ENCODE peak calls at places on chromosomes 2 and 18, in eight cellular contexts. C is A549, S is epithelial cell of esophagus, O is fibroblast of the aortic adventitia, Q is transverse colon, T is psoas muscle, B is fibroblast of pulmonary artery, X is AG09309. N is an unnamed sample.

GRCh38 chr18:11658019-11658418 is 31.0 kb upstream of the GNAL start:
- DNase-seq in S (no peak), O (no peak), T (no peak), B (no peak), C (no peak), Q (no peak), X (no peak), N (no peak)

GRCh38 chr2:9215680-9216079 is 9.1 kb downstream of the ASAP2 start:
- DNase-seq in T (no peak), O (no peak), Q (no peak), B (no peak), C (no peak), S (no peak), X (no peak), N (no peak)

GRCh38 chr18:62211323-62211828 is 24.3 kb downstream of the RELCH start:
- DNase-seq in Q (no peak), T (no peak), O (no peak), B (no peak), C (no peak), X (no peak), S (no peak), N (no peak)

GRCh38 chr2:68171146-68171545 is 13.5 kb downstream of the PNO1 start:
- DNase-seq in X (no peak), Q (no peak), B (no peak), O (no peak), S (no peak), T (no peak), C (no peak), N (no peak)

GRCh38 chr18:79923896-79924585 is 27.4 kb downstream of the SLC66A2 start:
- DNase-seq in S (no peak), Q (no peak), X (no peak), O (no peak), T (peak), C (no peak), B (no peak), N (no peak)

GRCh38 chr18:59381949-59382348 is 22.9 kb upstream of the LMAN1 start:
- DNase-seq in T (no peak), X (no peak), O (no peak), Q (no peak), S (no peak), C (no peak), B (no peak), N (no peak)

GRCh38 chr2:10278029-10278762 is 24.5 kb upstream of the HPCAL1 start:
- DNase-seq in S (peak), C (no peak), B (peak), O (no peak), T (peak), Q (peak), X (no peak), N (no peak)

GRCh38 chr18:4293337-4293736 is 161.8 kb downstream of the DLGAP1 start:
- DNase-seq in Q (no peak), T (no peak), O (no peak), X (no peak), C (no peak), S (no peak), B (no peak), N (no peak)

GRCh38 chr2:185436787-185437372 is 301.7 kb upstream of the FSIP2 start:
- DNase-seq in O (no peak), B (no peak), Q (no peak), X (no peak), T (no peak), S (peak), C (no peak), N (no peak)

DNA sequence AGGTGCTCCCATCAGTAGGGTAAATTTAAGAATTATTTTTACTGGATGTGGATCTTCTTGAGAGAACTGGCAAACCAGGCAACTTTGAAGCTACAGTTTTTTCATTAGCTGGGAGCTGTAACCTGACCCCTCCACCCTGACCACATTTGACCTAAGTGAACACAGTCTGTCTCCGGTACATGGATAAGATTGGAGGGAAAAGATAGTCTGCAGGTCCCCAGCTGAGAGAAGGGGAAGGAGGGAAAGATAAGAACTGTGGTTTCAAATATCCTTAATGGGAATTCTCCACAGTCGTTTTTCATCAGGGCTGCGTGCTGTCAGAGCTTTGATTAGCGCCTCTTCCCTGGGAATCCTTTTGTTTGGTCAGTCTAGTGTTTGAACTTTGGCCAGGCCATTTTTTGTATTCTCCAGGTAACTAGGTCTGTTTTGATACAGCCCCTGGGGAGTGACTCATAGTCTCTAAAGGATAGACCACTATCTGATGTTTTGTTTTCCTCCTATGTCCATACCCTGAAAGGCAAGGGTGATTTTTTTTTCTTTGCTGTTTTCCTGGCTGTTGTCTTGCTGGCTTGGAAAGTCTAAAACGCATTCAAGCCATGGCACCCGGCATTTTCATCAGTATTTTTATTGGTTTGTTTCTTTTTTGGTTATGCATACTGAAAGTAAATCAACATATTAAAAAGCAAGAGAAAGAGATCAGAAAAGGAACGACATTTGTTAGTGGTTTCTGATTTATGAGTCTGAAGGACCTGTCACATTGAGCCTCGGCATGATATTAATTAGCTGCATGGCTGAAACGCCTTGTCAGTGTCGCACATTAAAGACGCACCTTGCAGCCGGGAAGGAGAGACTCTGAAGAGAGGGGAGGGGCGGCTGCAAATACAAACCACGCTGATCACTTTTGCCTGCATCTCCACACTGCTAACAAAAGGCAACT is 183.4 kb upstream of the FN1 start:
- DNase-seq in S (no peak), B (peak), T (no peak), Q (no peak), O (peak), C (peak), X (no peak), N (no peak)
- H3K4me3 ChIP-seq in S (no peak), B (no peak), T (no peak), Q (no peak), O (no peak), C (no peak), X (no peak), N (no peak)

DNA sequence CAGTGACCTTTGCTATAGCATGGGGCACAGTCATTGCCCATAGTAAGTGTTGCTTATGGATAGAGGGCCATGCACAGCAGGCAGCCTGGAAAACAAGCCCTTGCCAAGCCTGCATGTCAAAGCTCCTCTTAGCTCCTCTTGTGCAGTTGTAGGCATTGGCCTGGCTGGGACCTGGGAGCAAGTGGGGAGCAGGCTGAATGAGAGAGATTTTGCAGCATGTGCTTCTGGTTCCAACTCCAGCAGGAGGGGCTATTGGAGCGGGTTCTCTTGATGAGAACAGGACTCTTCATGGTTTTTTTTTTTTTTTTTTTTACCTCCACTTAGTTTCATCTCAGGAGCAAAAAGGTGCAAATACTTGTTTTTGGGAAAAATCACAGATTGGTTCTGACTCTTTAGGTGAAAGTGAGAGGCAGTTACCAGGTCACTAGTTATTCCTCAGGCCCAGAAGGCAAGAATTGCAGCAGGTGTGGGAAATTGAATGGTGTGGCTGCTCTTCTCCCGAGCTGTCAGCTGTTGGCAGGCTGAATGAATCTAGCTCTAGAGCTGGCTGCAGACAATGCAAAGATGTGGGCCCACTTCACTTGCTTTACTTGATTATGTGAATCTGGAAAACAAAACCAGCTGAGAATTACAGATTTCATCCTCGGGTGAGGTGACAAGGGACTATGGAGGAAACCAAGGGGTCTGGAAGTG is 95.9 kb downstream of the MAP4K4 start:
- DNase-seq in X (no peak), Q (no peak), C (peak), T (no peak), O (no peak), S (no peak), B (no peak), N (no peak)
- TF ChIP-seq CTCF in X (peak), Q (no peak), C (peak), T (no peak), O (no peak), S (no peak), B (peak), N (peak)

GRCh38 chr2:189409136-189409535 is 32.1 kb upstream of the WDR75 start:
- DNase-seq in T (no peak), C (no peak), O (peak), S (no peak), B (no peak), Q (no peak), X (no peak), N (no peak)

GRCh38 chr2:189407944-189408209 is 33.4 kb upstream of the WDR75 start:
- DNase-seq in B (no peak), S (no peak), C (no peak), T (no peak), Q (no peak), X (no peak), O (no peak), N (no peak)

GRCh38 chr2:189409647-189410046 is 31.6 kb upstream of the WDR75 start:
- DNase-seq in T (no peak), Q (no peak), S (no peak), C (no peak), B (peak), X (no peak), O (peak), N (no peak)

GRCh38 chr2:189407161-189407943 is 33.9 kb upstream of the WDR75 start:
- DNase-seq in B (peak), X (peak), O (peak), C (peak), Q (no peak), S (peak), T (no peak), N (peak)

GRCh38 chr2:189408294-189408693 is 33.0 kb upstream of the WDR75 start:
- DNase-seq in Q (no peak), C (no peak), O (peak), S (no peak), X (no peak), B (peak), T (no peak), N (no peak)
- H3K4me3 ChIP-seq in Q (no peak), C (no peak), O (no peak), S (no peak), X (no peak), B (no peak), T (no peak), N (no peak)

DNA sequence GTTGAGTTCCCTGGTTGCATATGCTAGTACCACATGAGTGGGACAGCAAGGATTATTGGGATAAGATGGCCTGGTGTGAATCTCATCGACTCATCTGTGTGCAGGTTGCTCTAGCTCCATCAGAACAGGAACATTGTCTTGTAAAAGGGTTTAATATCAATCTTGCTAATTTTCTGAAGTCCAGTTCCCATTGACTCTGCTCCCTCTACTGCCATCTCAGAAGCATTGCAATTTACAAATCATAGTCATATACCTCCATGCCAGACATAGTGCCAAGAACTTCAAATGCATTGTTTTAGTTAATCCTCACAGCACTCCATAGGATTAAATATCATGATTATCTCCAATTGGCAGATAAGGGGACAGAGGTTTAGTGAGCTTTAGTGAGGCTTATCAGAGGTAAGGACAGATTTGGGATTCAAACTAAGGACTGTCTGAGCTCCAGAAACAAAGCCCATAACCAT is 4.8 kb upstream of the STAT4 start:
- DNase-seq in S (peak), C (peak), Q (no peak), B (peak), X (peak), T (no peak), O (peak), N (no peak)
- TF ChIP-seq CTCF in S (peak), C (peak), Q (peak), B (peak), X (peak), T (no peak), O (peak), N (peak)

DNA sequence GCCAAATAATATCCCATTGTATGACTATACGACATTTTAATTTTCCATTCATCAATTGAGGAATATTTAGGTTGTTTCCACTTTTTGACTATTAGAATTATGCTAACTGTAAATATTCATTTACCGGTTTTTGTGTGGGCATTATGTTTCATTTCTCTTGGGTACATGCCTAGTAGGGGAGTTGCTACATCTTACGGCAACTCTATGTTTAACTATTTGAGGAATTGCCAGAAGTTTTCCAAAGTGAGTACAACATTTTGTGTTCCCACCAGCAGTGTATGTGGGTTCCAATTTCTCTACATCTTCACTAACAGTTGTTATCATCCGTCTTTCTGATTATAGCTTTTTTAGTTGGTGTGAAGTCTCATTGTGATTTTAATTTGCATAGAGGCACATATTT is 1.6 kb upstream of the KDSR start:
- DNase-seq in C (no peak), X (no peak), S (no peak), O (peak), Q (no peak), B (peak), T (no peak), N (no peak)
- H3K4me3 ChIP-seq in C (peak), X (no peak), S (no peak), O (no peak), Q (no peak), B (no peak), T (peak), N (no peak)

GRCh38 chr2:177254433-177255226 is 9.9 kb downstream of the NFE2L2 start:
- DNase-seq in O (peak), X (no peak), C (peak), T (peak), S (no peak), B (peak), Q (peak), N (no peak)
- TF ChIP-seq CTCF in O (peak), X (peak), C (peak), T (peak), S (peak), B (peak), Q (peak), N (peak)

DNA sequence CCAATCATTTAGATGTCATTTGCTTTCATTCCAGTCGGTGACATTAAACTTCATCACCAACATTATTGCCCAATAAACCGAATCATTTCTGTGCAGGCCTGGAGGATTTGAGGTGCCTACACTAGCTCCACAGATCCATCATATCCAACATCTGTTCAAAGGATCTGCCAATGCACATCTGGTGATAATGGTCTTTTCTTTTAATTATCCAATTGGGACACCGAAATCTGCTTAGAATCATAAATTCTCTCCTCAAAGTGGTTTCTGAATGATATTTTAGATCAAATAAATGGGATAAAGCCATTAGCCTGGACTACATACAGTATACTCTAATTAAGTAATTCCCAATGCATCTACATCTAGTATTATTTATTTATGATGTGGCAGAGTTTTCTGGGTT is 85.6 kb downstream of the ABCA12 start:
- DNase-seq in C (no peak), Q (no peak), T (no peak), O (no peak), S (no peak), B (no peak), X (no peak), N (no peak)
- H3K4me3 ChIP-seq in C (no peak), Q (no peak), T (no peak), O (no peak), S (no peak), B (no peak), X (no peak), N (no peak)

N was measured in AG04450.